ENCODE peak calls at places on chromosomes 5 and 9, in six cellular contexts. One of them, this sample, is unnamed.

GRCh38 chr9:87518702-87519335 is 21.2 kb downstream of the DAPK1 start:
- DNase-seq in amniotic stem cell: no peak
- DNase-seq in tibial artery: peak
- DNase-seq in memory B cell: no peak
- DNase-seq in activated CD4-positive, CD25-positive, alpha-beta regulatory T cell treated with anti-CD3 and anti-CD28 coated beads, Interleukin-2, amount 50 U/mL, for 16 hours: no peak
- DNase-seq in T-helper 9 cell: no peak
- DNase-seq in this sample: no peak

GRCh38 chr5:122323132-122323548 is 11.1 kb downstream of the SNCAIP start:
- DNase-seq in amniotic stem cell: no peak
- DNase-seq in tibial artery: no peak
- DNase-seq in memory B cell: no peak
- DNase-seq in activated CD4-positive, CD25-positive, alpha-beta regulatory T cell treated with anti-CD3 and anti-CD28 coated beads, Interleukin-2, amount 50 U/mL, for 16 hours: no peak
- DNase-seq in T-helper 9 cell: no peak
- DNase-seq in this sample: no peak

GRCh38 chr9:22117511-22118388 is 108.6 kb upstream of the CDKN2B start:
- DNase-seq in amniotic stem cell: no peak
- DNase-seq in tibial artery: no peak
- DNase-seq in memory B cell: no peak
- DNase-seq in activated CD4-positive, CD25-positive, alpha-beta regulatory T cell treated with anti-CD3 and anti-CD28 coated beads, Interleukin-2, amount 50 U/mL, for 16 hours: no peak
- DNase-seq in T-helper 9 cell: no peak
- DNase-seq in this sample: no peak

GRCh38 chr5:174273325-174273724 is 227.8 kb downstream of the NSG2 start:
- DNase-seq in amniotic stem cell: no peak
- DNase-seq in tibial artery: no peak
- DNase-seq in memory B cell: no peak
- DNase-seq in activated CD4-positive, CD25-positive, alpha-beta regulatory T cell treated with anti-CD3 and anti-CD28 coated beads, Interleukin-2, amount 50 U/mL, for 16 hours: no peak
- DNase-seq in T-helper 9 cell: no peak
- DNase-seq in this sample: no peak

GRCh38 chr5:111810087-111810486 is 53.1 kb upstream of the NREP start:
- DNase-seq in amniotic stem cell: no peak
- DNase-seq in tibial artery: no peak
- DNase-seq in memory B cell: no peak
- DNase-seq in activated CD4-positive, CD25-positive, alpha-beta regulatory T cell treated with anti-CD3 and anti-CD28 coated beads, Interleukin-2, amount 50 U/mL, for 16 hours: no peak
- DNase-seq in T-helper 9 cell: no peak
- DNase-seq in this sample: no peak

GRCh38 chr5:87722286-87722685 is 309.6 kb upstream of the CCNH start:
- DNase-seq in amniotic stem cell: no peak
- DNase-seq in tibial artery: no peak
- DNase-seq in memory B cell: no peak
- DNase-seq in activated CD4-positive, CD25-positive, alpha-beta regulatory T cell treated with anti-CD3 and anti-CD28 coated beads, Interleukin-2, amount 50 U/mL, for 16 hours: no peak
- DNase-seq in T-helper 9 cell: no peak
- DNase-seq in this sample: no peak

GRCh38 chr9:128113526-128114325 is 13.8 kb downstream of the PTGES2 start:
- DNase-seq in amniotic stem cell: no peak
- DNase-seq in tibial artery: no peak
- DNase-seq in memory B cell: no peak
- DNase-seq in activated CD4-positive, CD25-positive, alpha-beta regulatory T cell treated with anti-CD3 and anti-CD28 coated beads, Interleukin-2, amount 50 U/mL, for 16 hours: no peak
- DNase-seq in T-helper 9 cell: no peak
- DNase-seq in this sample: no peak

GRCh38 chr5:33671700-33672291 is 220.0 kb downstream of the ADAMTS12 start:
- DNase-seq in amniotic stem cell: no peak
- DNase-seq in tibial artery: no peak
- DNase-seq in memory B cell: no peak
- DNase-seq in activated CD4-positive, CD25-positive, alpha-beta regulatory T cell treated with anti-CD3 and anti-CD28 coated beads, Interleukin-2, amount 50 U/mL, for 16 hours: no peak
- DNase-seq in T-helper 9 cell: no peak
- DNase-seq in this sample: no peak

GRCh38 chr5:11700376-11700775 is 203.9 kb downstream of the CTNND2 start:
- DNase-seq in amniotic stem cell: no peak
- DNase-seq in tibial artery: no peak
- DNase-seq in memory B cell: no peak
- DNase-seq in activated CD4-positive, CD25-positive, alpha-beta regulatory T cell treated with anti-CD3 and anti-CD28 coated beads, Interleukin-2, amount 50 U/mL, for 16 hours: no peak
- DNase-seq in T-helper 9 cell: no peak
- DNase-seq in this sample: no peak

GRCh38 chr9:109020982-109021511 is 7.7 kb upstream of the CTNNAL1 start:
- DNase-seq in amniotic stem cell: no peak
- DNase-seq in tibial artery: no peak
- DNase-seq in memory B cell: no peak
- DNase-seq in activated CD4-positive, CD25-positive, alpha-beta regulatory T cell treated with anti-CD3 and anti-CD28 coated beads, Interleukin-2, amount 50 U/mL, for 16 hours: no peak
- DNase-seq in T-helper 9 cell: no peak
- DNase-seq in this sample: no peak

GRCh38 chr5:143334903-143335302 is 68.6 kb downstream of the NR3C1 start:
- DNase-seq in amniotic stem cell: no peak
- DNase-seq in tibial artery: no peak
- DNase-seq in memory B cell: no peak
- DNase-seq in activated CD4-positive, CD25-positive, alpha-beta regulatory T cell treated with anti-CD3 and anti-CD28 coated beads, Interleukin-2, amount 50 U/mL, for 16 hours: no peak
- DNase-seq in T-helper 9 cell: no peak
- DNase-seq in this sample: no peak

GRCh38 chr9:123712399-123712798 is 217.5 kb downstream of the DENND1A start:
- DNase-seq in amniotic stem cell: no peak
- DNase-seq in tibial artery: no peak
- DNase-seq in memory B cell: no peak
- DNase-seq in activated CD4-positive, CD25-positive, alpha-beta regulatory T cell treated with anti-CD3 and anti-CD28 coated beads, Interleukin-2, amount 50 U/mL, for 16 hours: no peak
- DNase-seq in T-helper 9 cell: no peak
- DNase-seq in this sample: no peak

GRCh38 chr9:134942421-134943119 is 24.9 kb upstream of the FCN1 start:
- DNase-seq in amniotic stem cell: no peak
- DNase-seq in tibial artery: no peak
- DNase-seq in memory B cell: no peak
- DNase-seq in activated CD4-positive, CD25-positive, alpha-beta regulatory T cell treated with anti-CD3 and anti-CD28 coated beads, Interleukin-2, amount 50 U/mL, for 16 hours: no peak
- DNase-seq in T-helper 9 cell: no peak
- DNase-seq in this sample: no peak

GRCh38 chr5:150801117-150801927 is 22.8 kb downstream of the SMIM3 start:
- DNase-seq in amniotic stem cell: no peak
- DNase-seq in tibial artery: peak
- DNase-seq in memory B cell: no peak
- DNase-seq in activated CD4-positive, CD25-positive, alpha-beta regulatory T cell treated with anti-CD3 and anti-CD28 coated beads, Interleukin-2, amount 50 U/mL, for 16 hours: no peak
- DNase-seq in T-helper 9 cell: no peak
- DNase-seq in this sample: peak

GRCh38 chr9:114367823-114368609 is 19.8 kb downstream of the AKNA start:
- DNase-seq in amniotic stem cell: no peak
- DNase-seq in tibial artery: no peak
- DNase-seq in memory B cell: no peak
- DNase-seq in activated CD4-positive, CD25-positive, alpha-beta regulatory T cell treated with anti-CD3 and anti-CD28 coated beads, Interleukin-2, amount 50 U/mL, for 16 hours: no peak
- DNase-seq in T-helper 9 cell: no peak
- DNase-seq in this sample: no peak

GRCh38 chr5:74767579-74767913 is 497 bp downstream of the NSA2 start:
- DNase-seq in amniotic stem cell: peak
- DNase-seq in tibial artery: no peak
- DNase-seq in memory B cell: no peak
- DNase-seq in activated CD4-positive, CD25-positive, alpha-beta regulatory T cell treated with anti-CD3 and anti-CD28 coated beads, Interleukin-2, amount 50 U/mL, for 16 hours: no peak
- DNase-seq in T-helper 9 cell: no peak
- DNase-seq in this sample: no peak

GRCh38 chr5:174311531-174312269 is 266.2 kb downstream of the NSG2 start:
- DNase-seq in amniotic stem cell: no peak
- DNase-seq in tibial artery: peak
- DNase-seq in memory B cell: peak
- DNase-seq in activated CD4-positive, CD25-positive, alpha-beta regulatory T cell treated with anti-CD3 and anti-CD28 coated beads, Interleukin-2, amount 50 U/mL, for 16 hours: peak
- DNase-seq in T-helper 9 cell: peak
- DNase-seq in this sample: peak

GRCh38 chr5:171523781-171524180 is 104.3 kb downstream of the FGF18 start:
- DNase-seq in amniotic stem cell: no peak
- DNase-seq in tibial artery: no peak
- DNase-seq in memory B cell: no peak
- DNase-seq in activated CD4-positive, CD25-positive, alpha-beta regulatory T cell treated with anti-CD3 and anti-CD28 coated beads, Interleukin-2, amount 50 U/mL, for 16 hours: no peak
- DNase-seq in T-helper 9 cell: no peak
- DNase-seq in this sample: no peak

GRCh38 chr9:13607746-13608445 is 328.4 kb upstream of the MPDZ start:
- DNase-seq in amniotic stem cell: no peak
- DNase-seq in tibial artery: no peak
- DNase-seq in memory B cell: no peak
- DNase-seq in activated CD4-positive, CD25-positive, alpha-beta regulatory T cell treated with anti-CD3 and anti-CD28 coated beads, Interleukin-2, amount 50 U/mL, for 16 hours: no peak
- DNase-seq in T-helper 9 cell: no peak
- DNase-seq in this sample: no peak

GRCh38 chr5:143231973-143232812 is 171.3 kb downstream of the NR3C1 start:
- DNase-seq in amniotic stem cell: no peak
- DNase-seq in tibial artery: no peak
- DNase-seq in memory B cell: no peak
- DNase-seq in activated CD4-positive, CD25-positive, alpha-beta regulatory T cell treated with anti-CD3 and anti-CD28 coated beads, Interleukin-2, amount 50 U/mL, for 16 hours: no peak
- DNase-seq in T-helper 9 cell: no peak
- DNase-seq in this sample: no peak

GRCh38 chr9:133423216-133423615 is 1.0 kb downstream of the ADAMTS13 start:
- DNase-seq in amniotic stem cell: no peak
- DNase-seq in tibial artery: no peak
- DNase-seq in memory B cell: no peak
- DNase-seq in activated CD4-positive, CD25-positive, alpha-beta regulatory T cell treated with anti-CD3 and anti-CD28 coated beads, Interleukin-2, amount 50 U/mL, for 16 hours: no peak
- DNase-seq in T-helper 9 cell: no peak
- DNase-seq in this sample: no peak

GRCh38 chr5:83285661-83286398 is 185.7 kb upstream of the VCAN start:
- DNase-seq in amniotic stem cell: no peak
- DNase-seq in tibial artery: peak
- DNase-seq in memory B cell: no peak
- DNase-seq in activated CD4-positive, CD25-positive, alpha-beta regulatory T cell treated with anti-CD3 and anti-CD28 coated beads, Interleukin-2, amount 50 U/mL, for 16 hours: no peak
- DNase-seq in T-helper 9 cell: no peak
- DNase-seq in this sample: no peak

GRCh38 chr5:139654464-139654863 is 6.3 kb downstream of the CXXC5 start:
- DNase-seq in amniotic stem cell: no peak
- DNase-seq in tibial artery: no peak
- DNase-seq in memory B cell: no peak
- DNase-seq in activated CD4-positive, CD25-positive, alpha-beta regulatory T cell treated with anti-CD3 and anti-CD28 coated beads, Interleukin-2, amount 50 U/mL, for 16 hours: no peak
- DNase-seq in T-helper 9 cell: no peak
- DNase-seq in this sample: no peak

GRCh38 chr5:10442581-10442980 is 902 bp downstream of the ROPN1L start:
- DNase-seq in amniotic stem cell: no peak
- DNase-seq in tibial artery: no peak
- DNase-seq in memory B cell: no peak
- DNase-seq in activated CD4-positive, CD25-positive, alpha-beta regulatory T cell treated with anti-CD3 and anti-CD28 coated beads, Interleukin-2, amount 50 U/mL, for 16 hours: no peak
- DNase-seq in T-helper 9 cell: no peak
- DNase-seq in this sample: no peak

This sample was measured in NCI-H460.